ENCODE peak calls at places on chromosomes 3 and 15, in four cellular contexts. One of them, this sample, is unnamed.

GRCh38 chr15:50053457-50053856 is 65.6 kb downstream of the ATP8B4 start:
- DNase-seq in HepG2: no peak
- DNase-seq in K562: no peak
- DNase-seq in GM12878: no peak
- DNase-seq in this sample: no peak

GRCh38 chr3:14459384-14459783 is 57.0 kb downstream of the SLC6A6 start:
- DNase-seq in HepG2: no peak
- DNase-seq in K562: no peak
- DNase-seq in GM12878: no peak
- DNase-seq in this sample: no peak

GRCh38 chr15:59292393-59292792 is 80.3 kb downstream of the MYO1E start:
- DNase-seq in HepG2: peak; percentile 72
- DNase-seq in K562: no peak
- DNase-seq in GM12878: no peak
- DNase-seq in this sample: no peak

GRCh38 chr3:48412375-48413001 is 17.4 kb downstream of the PLXNB1 start:
- DNase-seq in HepG2: no peak
- DNase-seq in K562: no peak
- DNase-seq in GM12878: no peak
- DNase-seq in this sample: no peak

GRCh38 chr3:177646749-177647148 is 449.5 kb upstream of the TBL1XR1 start:
- DNase-seq in HepG2: no peak
- DNase-seq in K562: no peak
- DNase-seq in GM12878: no peak
- DNase-seq in this sample: no peak

GRCh38 chr15:48617619-48618018 is 27.9 kb downstream of the FBN1 start:
- DNase-seq in HepG2: no peak
- DNase-seq in K562: no peak
- DNase-seq in GM12878: no peak
- DNase-seq in this sample: no peak

GRCh38 chr15:75112278-75112847 is 89.0 kb downstream of the PPCDC start:
- DNase-seq in HepG2: no peak
- DNase-seq in K562: peak; percentile 77
- DNase-seq in GM12878: no peak
- DNase-seq in this sample: no peak

GRCh38 chr15:89299896-89300295 is 34.7 kb downstream of the POLG start:
- DNase-seq in HepG2: no peak
- DNase-seq in K562: no peak
- DNase-seq in GM12878: no peak
- DNase-seq in this sample: no peak

GRCh38 chr15:77475898-77476297 is 55.2 kb downstream of the HMG20A start:
- DNase-seq in HepG2: no peak
- DNase-seq in K562: no peak
- DNase-seq in GM12878: no peak
- DNase-seq in this sample: peak; percentile 44

GRCh38 chr3:23648326-23648964 is 157.3 kb upstream of the UBE2E1 start:
- DNase-seq in HepG2: no peak
- DNase-seq in K562: no peak
- DNase-seq in GM12878: no peak
- DNase-seq in this sample: no peak

GRCh38 chr15:92009162-92009561 is 155.7 kb downstream of the SLCO3A1 start:
- DNase-seq in HepG2: no peak
- DNase-seq in K562: no peak
- DNase-seq in GM12878: no peak
- DNase-seq in this sample: no peak

GRCh38 chr15:99495430-99496301 is 70.1 kb upstream of the MEF2A start:
- DNase-seq in HepG2: peak; percentile 63
- DNase-seq in K562: no peak
- DNase-seq in GM12878: no peak
- DNase-seq in this sample: no peak

GRCh38 chr3:10756546-10756945 is 59.5 kb upstream of the SLC6A11 start:
- DNase-seq in HepG2: no peak
- DNase-seq in K562: no peak
- DNase-seq in GM12878: no peak
- DNase-seq in this sample: no peak

GRCh38 chr15:100766225-100767001 is 113.2 kb upstream of the ALDH1A3 start:
- DNase-seq in HepG2: no peak
- DNase-seq in K562: no peak
- DNase-seq in GM12878: no peak
- DNase-seq in this sample: no peak

GRCh38 chr3:47130557-47130956 is 33.4 kb downstream of the SETD2 start:
- DNase-seq in HepG2: no peak
- DNase-seq in K562: no peak
- DNase-seq in GM12878: no peak
- DNase-seq in this sample: no peak

GRCh38 chr15:48806151-48806550 is 4.7 kb downstream of the CEP152 start:
- DNase-seq in HepG2: no peak
- DNase-seq in K562: no peak
- DNase-seq in GM12878: no peak
- DNase-seq in this sample: no peak

GRCh38 chr3:33883538-33884203 is 85.2 kb downstream of the PDCD6IP start:
- DNase-seq in HepG2: peak; percentile 39
- DNase-seq in K562: peak; percentile 40
- DNase-seq in GM12878: no peak
- DNase-seq in this sample: no peak

GRCh38 chr3:74564560-74564959 is 49.9 kb downstream of the CNTN3 start:
- DNase-seq in HepG2: no peak
- DNase-seq in K562: no peak
- DNase-seq in GM12878: no peak
- DNase-seq in this sample: no peak

GRCh38 chr3:136626448-136626847 is 125.7 kb downstream of the STAG1 start:
- DNase-seq in HepG2: no peak
- DNase-seq in K562: no peak
- DNase-seq in GM12878: no peak
- DNase-seq in this sample: no peak

GRCh38 chr3:78857494-78858111 is 910.2 kb downstream of the ROBO1 start:
- DNase-seq in HepG2: no peak
- DNase-seq in K562: no peak
- DNase-seq in GM12878: no peak
- DNase-seq in this sample: peak; percentile 22

GRCh38 chr3:190130700-190131099 is 10.0 kb upstream of the P3H2 start:
- DNase-seq in HepG2: no peak
- DNase-seq in K562: no peak
- DNase-seq in GM12878: no peak
- DNase-seq in this sample: no peak

GRCh38 chr3:53820084-53820483 is 26.1 kb downstream of the CHDH start:
- DNase-seq in HepG2: no peak
- DNase-seq in K562: no peak
- DNase-seq in GM12878: no peak
- DNase-seq in this sample: no peak

GRCh38 chr3:79729096-79729495 is 38.7 kb downstream of the ROBO1 start:
- DNase-seq in HepG2: no peak
- DNase-seq in K562: no peak
- DNase-seq in GM12878: no peak
- DNase-seq in this sample: peak; percentile 55

GRCh38 chr3:60743631-60744164 is 507.6 kb downstream of the FHIT start:
- DNase-seq in HepG2: peak; percentile 21
- DNase-seq in K562: no peak
- DNase-seq in GM12878: no peak
- DNase-seq in this sample: peak; percentile 17

GRCh38 chr3:52182203-52182602 is 15.8 kb upstream of the ALAS1 start:
- DNase-seq in HepG2: no peak
- DNase-seq in K562: peak; percentile 43
- DNase-seq in GM12878: no peak
- DNase-seq in this sample: no peak
- TF ChIP-seq BHLHE40 in HepG2: no peak
- TF ChIP-seq BHLHE40 in K562: no peak
- TF ChIP-seq BHLHE40 in GM12878: no peak
- TF ChIP-seq BHLHE40 in this sample: no peak

DNA sequence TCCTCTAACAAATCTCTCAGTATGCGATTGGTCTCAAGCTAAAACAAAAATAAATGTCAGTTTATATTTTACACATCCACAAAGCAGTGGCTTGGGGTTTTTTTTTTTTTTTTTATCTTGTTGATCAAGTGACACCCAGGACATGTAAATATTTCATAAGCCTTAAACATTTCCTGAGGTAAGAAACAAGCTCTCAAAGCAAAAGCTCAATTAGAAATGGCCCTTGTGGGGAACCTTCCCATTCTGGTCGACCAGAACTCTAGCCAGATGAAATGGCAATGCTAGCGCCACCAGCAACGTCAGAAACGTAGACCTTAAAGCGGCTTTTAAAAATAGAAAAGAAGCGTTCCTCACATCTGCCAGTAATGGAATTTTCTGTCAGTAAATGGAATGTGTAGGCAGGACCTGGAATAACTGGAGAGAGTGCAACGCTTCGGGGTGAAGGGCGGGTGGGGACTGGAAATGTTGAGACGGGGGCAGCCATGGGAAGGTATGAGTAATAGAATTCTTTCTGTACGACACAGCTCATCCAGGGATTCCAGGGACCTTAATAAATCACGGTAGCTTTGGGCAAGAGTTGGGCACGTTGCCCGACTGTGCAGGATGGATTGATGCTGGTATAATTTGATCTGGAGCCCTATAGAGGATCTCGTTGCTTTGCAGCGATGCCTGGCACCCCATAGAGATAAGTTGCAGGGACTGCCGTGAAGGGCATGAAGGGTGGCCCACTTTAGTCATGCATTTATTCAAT is 44.4 kb downstream of the BTD start:
- DNase-seq in HepG2: no peak
- DNase-seq in K562: no peak
- DNase-seq in GM12878: no peak
- DNase-seq in this sample: no peak
- TF ChIP-seq FOXM1 in HepG2: no peak
- TF ChIP-seq FOXM1 in K562: no peak
- TF ChIP-seq FOXM1 in GM12878: no peak
- TF ChIP-seq FOXM1 in this sample: no peak

GRCh38 chr3:140204271-140204984 is 269.4 kb downstream of the CLSTN2 start:
- DNase-seq in HepG2: no peak
- DNase-seq in K562: no peak
- DNase-seq in GM12878: no peak
- DNase-seq in this sample: no peak

GRCh38 chr3:140205598-140205997 is 270.6 kb downstream of the CLSTN2 start:
- DNase-seq in HepG2: no peak
- DNase-seq in K562: no peak
- DNase-seq in GM12878: no peak
- DNase-seq in this sample: no peak

GRCh38 chr3:140203510-140203909 is 268.5 kb downstream of the CLSTN2 start:
- DNase-seq in HepG2: no peak
- DNase-seq in K562: no peak
- DNase-seq in GM12878: no peak
- DNase-seq in this sample: no peak

GRCh38 chr3:140207541-140207940 is 272.6 kb downstream of the CLSTN2 start:
- DNase-seq in HepG2: no peak
- DNase-seq in K562: no peak
- DNase-seq in GM12878: no peak
- DNase-seq in this sample: no peak

DNA sequence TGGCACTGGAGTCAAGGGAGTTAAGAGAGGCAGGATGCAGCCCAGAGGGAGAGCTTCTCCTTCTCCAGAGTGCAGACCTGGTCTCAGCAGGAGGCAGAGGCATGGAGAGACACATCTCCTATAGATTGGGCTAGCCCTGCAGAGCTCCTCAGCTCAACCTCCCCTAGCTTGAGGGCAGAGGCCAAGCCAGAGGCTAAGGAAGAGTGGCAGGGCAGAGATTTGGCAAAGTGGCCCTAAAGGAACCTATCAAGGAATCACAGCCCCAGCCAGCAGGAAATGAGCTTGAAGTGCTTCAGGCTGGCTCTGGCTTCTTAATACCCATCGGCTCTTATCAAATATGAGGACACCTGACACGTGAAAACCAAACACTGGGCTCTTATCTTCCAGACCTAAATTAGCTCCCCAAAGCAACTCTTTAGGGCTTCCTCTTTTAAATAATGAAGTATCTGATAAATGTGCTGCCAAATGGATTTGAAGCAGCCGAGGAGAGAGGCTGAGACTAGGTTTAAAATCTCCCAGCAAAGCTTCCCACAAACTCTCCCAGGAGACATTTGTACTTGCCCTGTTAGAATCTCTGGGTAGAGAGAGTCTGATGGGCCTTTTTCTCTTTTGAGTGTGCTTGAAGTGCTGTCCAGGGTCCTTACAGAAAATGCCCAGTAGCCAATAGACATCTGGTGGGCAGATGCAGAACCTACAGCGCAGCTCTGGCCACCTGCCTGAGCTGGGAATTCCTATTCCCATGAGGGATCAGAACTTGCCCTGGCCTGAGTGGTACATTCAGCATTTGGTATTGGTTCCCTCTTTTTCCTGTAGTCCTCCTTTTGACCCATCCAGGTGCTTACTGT is 271.4 kb downstream of the CLSTN2 start:
- DNase-seq in HepG2: no peak
- DNase-seq in K562: peak; percentile 9
- DNase-seq in GM12878: no peak
- DNase-seq in this sample: peak; percentile 39
- TF ChIP-seq BHLHE40 in HepG2: no peak
- TF ChIP-seq BHLHE40 in K562: no peak
- TF ChIP-seq BHLHE40 in GM12878: no peak
- TF ChIP-seq BHLHE40 in this sample: no peak

DNA sequence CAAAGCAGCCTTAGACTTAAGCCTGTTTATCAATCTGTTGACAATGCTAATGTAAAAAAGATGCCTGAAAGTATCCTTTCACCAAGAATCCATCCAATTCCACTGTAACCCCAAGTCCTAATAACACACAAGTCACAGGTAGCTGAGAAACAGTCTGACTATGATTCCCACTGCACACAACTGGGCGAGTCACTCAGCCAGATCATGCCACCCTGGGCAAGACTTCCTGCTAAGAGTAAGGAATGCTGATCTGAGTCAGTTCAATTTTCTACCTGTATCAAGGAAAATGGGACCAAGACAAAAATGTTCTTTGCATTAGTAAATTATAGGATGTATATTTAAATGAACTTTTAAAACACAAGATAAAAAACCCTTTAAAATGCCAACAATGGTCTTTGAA is 33.3 kb downstream of the NPTN start:
- DNase-seq in HepG2: no peak
- DNase-seq in K562: no peak
- DNase-seq in GM12878: no peak
- DNase-seq in this sample: no peak
- TF ChIP-seq FOXM1 in HepG2: no peak
- TF ChIP-seq FOXM1 in K562: no peak
- TF ChIP-seq FOXM1 in GM12878: no peak
- TF ChIP-seq FOXM1 in this sample: no peak

DNA sequence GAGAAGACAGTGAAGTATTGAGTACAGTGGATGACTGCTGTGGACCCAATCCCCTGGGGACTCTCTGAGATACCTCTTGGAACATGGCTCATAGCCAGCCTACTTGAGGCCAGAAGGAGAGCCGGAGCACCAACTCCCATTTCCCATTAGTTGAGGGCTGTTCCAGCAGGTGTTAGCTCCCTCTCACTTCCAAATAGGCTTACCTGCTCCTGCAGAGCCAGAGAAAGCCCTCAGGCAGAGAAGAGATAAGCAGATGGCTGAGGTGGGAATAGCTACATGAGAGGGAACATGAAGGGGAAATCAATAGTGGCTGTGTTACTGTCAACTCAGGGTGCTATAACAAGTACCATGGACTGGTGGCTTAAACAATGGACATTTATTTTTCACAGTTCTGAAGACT is 4.6 kb upstream of the CCK start:
- DNase-seq in HepG2: no peak
- DNase-seq in K562: no peak
- DNase-seq in GM12878: no peak
- DNase-seq in this sample: no peak
- TF ChIP-seq BHLHE40 in HepG2: no peak
- TF ChIP-seq BHLHE40 in K562: no peak
- TF ChIP-seq BHLHE40 in GM12878: no peak
- TF ChIP-seq BHLHE40 in this sample: no peak

This sample was measured in HEK293T.